ENCODE peak calls at places on chromosomes 2 and 18, in four cellular contexts. One of them, this sample, is unnamed.

GRCh38 chr2:133525090-133525489 is 43.2 kb downstream of the NCKAP5 start:
- DNase-seq in uterus: no peak
- DNase-seq in ovary: no peak
- DNase-seq in Panc1: no peak
- DNase-seq in this sample: no peak

GRCh38 chr2:198376677-198377076 is 572.3 kb downstream of the PLCL1 start:
- DNase-seq in uterus: no peak
- DNase-seq in ovary: no peak
- DNase-seq in Panc1: no peak
- DNase-seq in this sample: no peak

GRCh38 chr18:11113046-11113548 is 36.3 kb downstream of the PIEZO2 start:
- DNase-seq in uterus: no peak
- DNase-seq in ovary: no peak
- DNase-seq in Panc1: no peak
- DNase-seq in this sample: no peak

GRCh38 chr2:74415762-74416395 is 5.5 kb downstream of the C2orf81 start:
- DNase-seq in uterus: no peak
- DNase-seq in ovary: no peak
- DNase-seq in Panc1: no peak
- DNase-seq in this sample: no peak

GRCh38 chr2:165067958-165068612 is 112.8 kb upstream of the SLC38A11 start:
- DNase-seq in uterus: no peak
- DNase-seq in ovary: peak
- DNase-seq in Panc1: no peak
- DNase-seq in this sample: peak

GRCh38 chr18:27223570-27224340 is 38.6 kb upstream of the CHST9 start:
- DNase-seq in uterus: no peak
- DNase-seq in ovary: no peak
- DNase-seq in Panc1: no peak
- DNase-seq in this sample: no peak

GRCh38 chr2:188132385-188132784 is 159.3 kb upstream of the GULP1 start:
- DNase-seq in uterus: no peak
- DNase-seq in ovary: peak
- DNase-seq in Panc1: no peak
- DNase-seq in this sample: peak

GRCh38 chr2:42493885-42494433 is at the start of gene KCNG3:
- DNase-seq in uterus: peak
- DNase-seq in ovary: peak
- DNase-seq in Panc1: no peak
- DNase-seq in this sample: no peak

GRCh38 chr2:112290098-112290497 is 14.7 kb downstream of the ZC3H6 start:
- DNase-seq in uterus: no peak
- DNase-seq in ovary: no peak
- DNase-seq in Panc1: no peak
- DNase-seq in this sample: no peak

GRCh38 chr2:69716555-69717120 is 25.3 kb upstream of the ANXA4 start:
- DNase-seq in uterus: no peak
- DNase-seq in ovary: no peak
- DNase-seq in Panc1: no peak
- DNase-seq in this sample: no peak

GRCh38 chr2:49241991-49242390 is 87.7 kb upstream of the FSHR start:
- DNase-seq in uterus: no peak
- DNase-seq in ovary: no peak
- DNase-seq in Panc1: no peak
- DNase-seq in this sample: no peak

GRCh38 chr2:128543646-128544045 is 225.0 kb upstream of the HS6ST1 start:
- DNase-seq in uterus: no peak
- DNase-seq in ovary: no peak
- DNase-seq in Panc1: no peak
- DNase-seq in this sample: peak

GRCh38 chr2:229344151-229344551 is 73.1 kb upstream of the PID1 start:
- DNase-seq in uterus: no peak
- DNase-seq in ovary: no peak
- DNase-seq in Panc1: no peak
- DNase-seq in this sample: no peak

GRCh38 chr2:109126501-109126860 is 2.5 kb upstream of the SH3RF3 start:
- DNase-seq in uterus: no peak
- DNase-seq in ovary: no peak
- DNase-seq in Panc1: no peak
- DNase-seq in this sample: no peak

GRCh38 chr2:29606105-29606871 is 315.1 kb downstream of the ALK start:
- DNase-seq in uterus: no peak
- DNase-seq in ovary: no peak
- DNase-seq in Panc1: no peak
- DNase-seq in this sample: no peak

GRCh38 chr18:10094154-10094553 is 180.3 kb downstream of the VAPA start:
- DNase-seq in uterus: no peak
- DNase-seq in ovary: no peak
- DNase-seq in Panc1: no peak
- DNase-seq in this sample: no peak

GRCh38 chr2:8663997-8664396 is 17.9 kb upstream of the ID2 start:
- DNase-seq in uterus: no peak
- DNase-seq in ovary: no peak
- DNase-seq in Panc1: no peak
- DNase-seq in this sample: no peak

GRCh38 chr2:9087151-9087681 is 83.7 kb upstream of the MBOAT2 start:
- DNase-seq in uterus: no peak
- DNase-seq in ovary: no peak
- DNase-seq in Panc1: no peak
- DNase-seq in this sample: no peak

GRCh38 chr2:191878576-191879298 is 31.8 kb upstream of the CAVIN2 start:
- DNase-seq in uterus: no peak
- DNase-seq in ovary: no peak
- DNase-seq in Panc1: no peak
- DNase-seq in this sample: no peak

GRCh38 chr18:49855711-49856110 is 42.4 kb upstream of the ACAA2 start:
- DNase-seq in uterus: no peak
- DNase-seq in ovary: no peak
- DNase-seq in Panc1: no peak
- DNase-seq in this sample: no peak

GRCh38 chr2:199459286-199460100 is 1.8 kb upstream of the SATB2 start:
- DNase-seq in uterus: peak
- DNase-seq in ovary: peak
- DNase-seq in Panc1: no peak
- DNase-seq in this sample: peak

GRCh38 chr2:109560265-109560664 is 53.5 kb downstream of the SEPTIN10 start:
- DNase-seq in uterus: no peak
- DNase-seq in ovary: no peak
- DNase-seq in Panc1: no peak
- DNase-seq in this sample: no peak

GRCh38 chr2:206423147-206423546 is 20.2 kb upstream of the ADAM23 start:
- DNase-seq in uterus: no peak
- DNase-seq in ovary: no peak
- DNase-seq in Panc1: no peak
- DNase-seq in this sample: peak

GRCh38 chr2:183123117-183123958 is 905 bp upstream of the NUP35 start:
- DNase-seq in uterus: no peak
- DNase-seq in ovary: peak
- DNase-seq in Panc1: no peak
- DNase-seq in this sample: no peak

GRCh38 chr2:217282531-217282930 is 422.7 kb upstream of the TNP1 start:
- DNase-seq in uterus: no peak
- DNase-seq in ovary: no peak
- DNase-seq in Panc1: no peak
- DNase-seq in this sample: no peak

GRCh38 chr2:62116983-62117382 is 78.9 kb upstream of the B3GNT2 start:
- DNase-seq in uterus: no peak
- DNase-seq in ovary: no peak
- DNase-seq in Panc1: no peak
- DNase-seq in this sample: no peak

GRCh38 chr18:25974630-25975077 is 115.8 kb downstream of the SS18 start:
- DNase-seq in uterus: no peak
- DNase-seq in ovary: no peak
- DNase-seq in Panc1: no peak
- DNase-seq in this sample: no peak

GRCh38 chr2:218861645-218862318 is 2.2 kb downstream of the WNT6 start:
- DNase-seq in uterus: no peak
- DNase-seq in ovary: no peak
- DNase-seq in Panc1: no peak
- DNase-seq in this sample: no peak

GRCh38 chr2:12465631-12466135 is 251.1 kb upstream of the TRIB2 start:
- DNase-seq in uterus: no peak
- DNase-seq in ovary: peak
- DNase-seq in Panc1: no peak
- DNase-seq in this sample: no peak

GRCh38 chr2:105545731-105546622 is 147.1 kb upstream of the FHL2 start:
- DNase-seq in uterus: peak
- DNase-seq in ovary: peak
- DNase-seq in Panc1: peak
- DNase-seq in this sample: no peak

GRCh38 chr2:222424729-222425671 is 657 bp downstream of the SGPP2 start:
- DNase-seq in uterus: no peak
- DNase-seq in ovary: no peak
- DNase-seq in Panc1: no peak
- DNase-seq in this sample: no peak

GRCh38 chr18:8730080-8730827 is 24.9 kb downstream of the MTCL1 start:
- DNase-seq in uterus: peak
- DNase-seq in ovary: peak
- DNase-seq in Panc1: no peak
- DNase-seq in this sample: peak

GRCh38 chr18:26383454-26384270 is 157.4 kb downstream of the TAF4B start:
- DNase-seq in uterus: no peak
- DNase-seq in ovary: no peak
- DNase-seq in Panc1: peak
- DNase-seq in this sample: no peak

GRCh38 chr2:178865999-178866398 is 58.8 kb upstream of the TTN start:
- DNase-seq in uterus: no peak
- DNase-seq in ovary: no peak
- DNase-seq in Panc1: no peak
- DNase-seq in this sample: no peak

GRCh38 chr2:10471046-10471571 is 23.0 kb upstream of the ODC1 start:
- DNase-seq in uterus: no peak
- DNase-seq in ovary: no peak
- DNase-seq in Panc1: no peak
- DNase-seq in this sample: no peak

GRCh38 chr2:101818531-101819451 is 121.3 kb downstream of the MAP4K4 start:
- DNase-seq in uterus: no peak
- DNase-seq in ovary: no peak
- DNase-seq in Panc1: no peak
- DNase-seq in this sample: no peak

GRCh38 chr2:232988444-232988843 is 24.6 kb downstream of the NGEF start:
- DNase-seq in uterus: peak
- DNase-seq in ovary: no peak
- DNase-seq in Panc1: peak
- DNase-seq in this sample: no peak

GRCh38 chr2:127408004-127408806 is 10.0 kb upstream of the PROC start:
- DNase-seq in uterus: peak
- DNase-seq in ovary: peak
- DNase-seq in Panc1: no peak
- DNase-seq in this sample: no peak

GRCh38 chr18:1929720-1930119 is 641.6 kb downstream of the METTL4 start:
- DNase-seq in uterus: no peak
- DNase-seq in ovary: no peak
- DNase-seq in Panc1: no peak
- DNase-seq in this sample: no peak

GRCh38 chr18:48649231-48649630 is 110.4 kb downstream of the CTIF start:
- DNase-seq in uterus: no peak
- DNase-seq in ovary: no peak
- DNase-seq in Panc1: no peak
- DNase-seq in this sample: peak
- TF ChIP-seq CTCF in uterus: no peak
- TF ChIP-seq CTCF in ovary: no peak
- TF ChIP-seq CTCF in Panc1: no peak
- TF ChIP-seq CTCF in this sample: peak

GRCh38 chr18:75226956-75227316 is 16.3 kb downstream of the TSHZ1 start:
- DNase-seq in uterus: no peak
- DNase-seq in ovary: no peak
- DNase-seq in Panc1: no peak
- DNase-seq in this sample: no peak
- H3K4me3 ChIP-seq in uterus: peak
- H3K4me3 ChIP-seq in ovary: peak
- H3K4me3 ChIP-seq in Panc1: no peak
- H3K4me3 ChIP-seq in this sample: no peak

GRCh38 chr2:212892193-212892592 is 259.2 kb downstream of the IKZF2 start:
- DNase-seq in uterus: no peak
- DNase-seq in ovary: no peak
- DNase-seq in Panc1: no peak
- DNase-seq in this sample: no peak
- TF ChIP-seq CTCF in uterus: no peak
- TF ChIP-seq CTCF in ovary: no peak
- TF ChIP-seq CTCF in Panc1: peak
- TF ChIP-seq CTCF in this sample: peak

GRCh38 chr2:152613235-152613634 is 104.0 kb downstream of the PRPF40A start:
- DNase-seq in uterus: no peak
- DNase-seq in ovary: no peak
- DNase-seq in Panc1: no peak
- DNase-seq in this sample: no peak

GRCh38 chr2:152609699-152610098 is 107.6 kb downstream of the PRPF40A start:
- DNase-seq in uterus: no peak
- DNase-seq in ovary: no peak
- DNase-seq in Panc1: no peak
- DNase-seq in this sample: no peak

GRCh38 chr2:152609174-152609573 is 108.1 kb downstream of the PRPF40A start:
- DNase-seq in uterus: no peak
- DNase-seq in ovary: no peak
- DNase-seq in Panc1: no peak
- DNase-seq in this sample: no peak

GRCh38 chr2:152615177-152615576 is 102.1 kb downstream of the PRPF40A start:
- DNase-seq in uterus: no peak
- DNase-seq in ovary: no peak
- DNase-seq in Panc1: no peak
- DNase-seq in this sample: no peak

GRCh38 chr2:152611458-152612231 is 105.6 kb downstream of the PRPF40A start:
- DNase-seq in uterus: peak
- DNase-seq in ovary: no peak
- DNase-seq in Panc1: no peak
- DNase-seq in this sample: no peak
- H3K4me3 ChIP-seq in uterus: no peak
- H3K4me3 ChIP-seq in ovary: no peak
- H3K4me3 ChIP-seq in Panc1: no peak
- H3K4me3 ChIP-seq in this sample: no peak

GRCh38 chr2:25375371-25375988 is 33.8 kb upstream of the DNMT3A start:
- DNase-seq in uterus: no peak
- DNase-seq in ovary: no peak
- DNase-seq in Panc1: no peak
- DNase-seq in this sample: no peak
- TF ChIP-seq CTCF in uterus: no peak
- TF ChIP-seq CTCF in ovary: no peak
- TF ChIP-seq CTCF in Panc1: no peak
- TF ChIP-seq CTCF in this sample: no peak

DNA sequence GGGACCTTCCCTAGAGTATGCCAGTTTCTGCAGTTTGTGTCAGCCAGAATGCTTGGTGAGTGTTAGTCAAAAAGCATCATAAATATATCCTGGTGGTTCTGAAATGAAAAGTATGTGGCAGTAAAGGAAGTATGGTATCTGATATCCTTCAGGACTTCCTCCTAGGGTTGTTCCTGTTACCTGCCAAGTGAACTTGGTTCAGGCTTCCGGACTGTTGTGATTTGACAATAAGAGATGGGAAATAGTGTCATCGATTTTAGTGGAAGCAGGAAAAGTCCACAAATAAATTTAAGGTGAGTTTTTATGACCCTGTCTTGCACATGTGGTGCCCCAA is 2.0 kb downstream of the TANC1 start:
- DNase-seq in uterus: peak
- DNase-seq in ovary: no peak
- DNase-seq in Panc1: no peak
- DNase-seq in this sample: no peak
- H3K4me3 ChIP-seq in uterus: peak
- H3K4me3 ChIP-seq in ovary: peak
- H3K4me3 ChIP-seq in Panc1: peak
- H3K4me3 ChIP-seq in this sample: peak

This sample was measured in LNCaP clone FGC.